ENCODE peak calls at places on chromosomes 5 and 9, in nine cellular contexts. L is lower lobe of right lung, Q is cardiac muscle cell, P is right lobe of liver, O is psoas muscle, X is heart left ventricle, U is adrenal gland, G is BJ, J is GM23248. I is an unnamed sample. For H3K27me3, the result is how much of the 10 kb centered on the place peaks cover.

GRCh38 chr9:135227641-135228251 is 140.3 kb downstream of the OLFM1 start:
- DNase-seq in Q (no peak), X (no peak), J (no peak), O (no peak), U (no peak), L (peak), G (no peak), P (peak), I (no peak)

GRCh38 chr5:82549263-82549662 is 271.1 kb upstream of the RPS23 start:
- DNase-seq in P (no peak), G (no peak), O (no peak), L (no peak), U (no peak), Q (no peak), J (no peak), X (no peak), I (no peak)

GRCh38 chr9:103889989-103890388 is 204.1 kb upstream of the SMC2 start:
- DNase-seq in U (no peak), L (no peak), X (no peak), G (no peak), J (no peak), P (no peak), Q (no peak), O (no peak), I (no peak)

GRCh38 chr5:176320577-176320976 is 41.0 kb downstream of the KIAA1191 start:
- DNase-seq in P (no peak), Q (no peak), X (no peak), J (no peak), L (no peak), O (no peak), G (no peak), U (no peak), I (no peak)

GRCh38 chr5:37837101-37838032 is 2.5 kb downstream of the GDNF start:
- DNase-seq in G (no peak), O (peak), P (peak), X (peak), U (peak), J (peak), Q (peak), L (peak), I (peak)

GRCh38 chr5:62720036-62720441 is 141.4 kb downstream of the LRRC70 start:
- DNase-seq in O (no peak), U (peak), L (peak), G (no peak), J (peak), P (no peak), X (no peak), Q (peak), I (peak)

GRCh38 chr5:59874675-59875074 is 18.9 kb downstream of the PDE4D start:
- DNase-seq in P (no peak), X (no peak), O (no peak), L (no peak), U (no peak), G (no peak), Q (no peak), J (no peak), I (no peak)

GRCh38 chr5:352639-353598 is 31.4 kb downstream of the AHRR start:
- DNase-seq in G (no peak), U (no peak), Q (no peak), L (no peak), O (no peak), P (no peak), J (no peak), X (no peak), I (no peak)

GRCh38 chr5:44951371-44951770 is 142.6 kb downstream of the MRPS30 start:
- DNase-seq in L (no peak), Q (no peak), U (no peak), P (no peak), X (no peak), O (no peak), J (no peak), G (no peak), I (peak)

GRCh38 chr9:107005201-107005600 is 142.2 kb downstream of the ZNF462 start:
- DNase-seq in L (no peak), G (no peak), O (no peak), U (no peak), X (no peak), P (no peak), J (no peak), Q (no peak), I (no peak)

GRCh38 chr9:106994463-106994862 is 131.5 kb downstream of the ZNF462 start:
- DNase-seq in G (no peak), U (no peak), L (no peak), O (no peak), X (no peak), Q (no peak), P (no peak), J (no peak), I (no peak)

DNA sequence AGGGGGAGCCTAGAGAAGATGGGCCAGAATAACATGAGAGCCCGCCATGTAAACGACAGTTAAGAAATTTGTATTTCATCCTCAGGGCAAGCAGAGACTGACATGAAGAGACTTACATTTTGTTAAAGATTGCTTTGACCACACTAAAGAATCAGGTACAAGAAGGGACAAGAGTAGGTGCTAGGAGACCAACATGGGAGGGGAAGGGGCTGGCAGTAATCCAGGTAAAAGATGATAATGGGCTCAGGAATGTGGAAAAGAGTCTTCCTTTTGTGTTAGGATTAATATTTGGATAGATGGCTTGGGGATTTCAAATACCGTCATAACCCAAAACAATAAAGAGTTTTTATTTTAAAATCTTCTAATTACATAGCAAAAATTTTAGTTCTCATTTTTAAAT is 137.3 kb downstream of the ZNF462 start:
- DNase-seq in O (no peak), J (no peak), X (no peak), U (no peak), L (no peak), P (no peak), Q (no peak), G (no peak), I (no peak)
- H3K27me3 ChIP-seq in O (under half), J (under half), X (under half), U (under half), L (under half), P (under half), Q (under half), G (under half), I (under half)

GRCh38 chr5:1885777-1886633 is 3.3 kb upstream of the IRX4 start:
- DNase-seq in J (no peak), U (no peak), L (peak), X (no peak), P (peak), Q (no peak), O (no peak), G (no peak), I (no peak)
- H3K27me3 ChIP-seq in J (half or more), U (half or more), L (half or more), X (under half), P (under half), Q (half or more), O (under half), G (under half), I (under half)

GRCh38 chr5:155729684-155730059 is 597.3 kb upstream of the SGCD start:
- DNase-seq in X (peak), O (peak), L (peak), J (peak), P (peak), Q (peak), U (no peak), G (no peak), I (peak)
- H3K27me3 ChIP-seq in X (under half), O (under half), L (half or more), J (under half), P (under half), Q (half or more), U (under half), G (under half), I (under half)

GRCh38 chr9:34589656-34590375 is at the start of gene CNTFR:
- DNase-seq in L (peak), P (no peak), X (peak), U (no peak), G (no peak), O (peak), Q (peak), J (peak), I (peak)
- H3K27me3 ChIP-seq in L (half or more), P (under half), X (under half), U (under half), G (half or more), O (under half), Q (under half), J (half or more), I (under half)

DNA sequence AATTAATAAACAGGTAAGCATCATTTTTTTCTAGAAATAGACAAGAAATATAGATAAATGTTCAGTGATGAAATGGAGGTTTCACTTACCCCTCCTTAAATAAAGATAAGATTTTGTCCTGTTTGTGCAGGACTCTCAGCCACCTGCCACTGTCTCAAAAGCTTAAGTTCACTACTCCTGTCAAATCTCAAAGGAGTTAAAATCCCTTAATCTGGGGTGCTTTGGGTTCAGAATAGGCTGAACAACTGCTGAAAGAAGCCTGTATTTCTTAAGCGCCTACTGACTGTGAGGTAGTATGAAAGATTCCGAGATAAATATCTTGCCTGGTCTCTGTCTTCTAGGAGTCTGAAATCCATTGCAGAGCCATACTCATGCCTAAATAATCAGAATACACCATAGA is 3.7 kb upstream of the BRINP1 start:
- DNase-seq in L (no peak), U (no peak), J (no peak), X (no peak), G (no peak), O (no peak), Q (no peak), P (no peak), I (no peak)
- H3K27me3 ChIP-seq in L (under half), U (under half), J (under half), X (under half), G (under half), O (under half), Q (under half), P (under half), I (under half)

DNA sequence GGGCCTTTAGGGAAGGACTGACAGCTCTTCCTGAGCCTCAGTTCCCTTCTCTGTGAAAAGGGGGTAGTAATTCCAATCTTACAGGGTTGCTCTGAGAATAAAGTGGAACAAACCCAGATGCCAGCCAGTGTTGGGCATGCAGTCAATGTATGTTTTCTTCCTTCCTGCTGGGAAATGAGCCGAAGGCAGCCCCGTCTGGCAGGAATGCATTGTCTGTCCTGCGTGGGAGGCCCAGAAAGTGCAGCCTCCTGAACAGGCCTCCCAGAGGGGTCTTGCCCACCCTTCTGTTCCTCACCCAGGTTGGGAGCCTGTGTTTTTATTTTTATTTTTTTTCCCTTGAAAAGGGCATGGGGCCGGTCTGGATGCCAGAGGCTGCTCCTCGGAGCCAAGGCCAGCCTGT is 9.1 kb downstream of the LMX1B start:
- DNase-seq in L (no peak), X (no peak), G (no peak), O (no peak), U (no peak), J (no peak), P (no peak), Q (no peak), I (no peak)
- H3K27me3 ChIP-seq in L (half or more), X (half or more), G (under half), O (under half), U (half or more), J (under half), P (half or more), Q (half or more), I (under half)